ENCODE peak calls at places on chromosomes 4 and X, in ten cellular contexts. D is transverse colon, W is body of pancreas, H is fibroblast of mammary gland, R is lower leg skin, U is H1, X is cardiac muscle cell, P is left lung, J is right lobe of liver, Y is fibroblast of the aortic adventitia. E is an unnamed sample.
A peak's percentile ranks its signal among the peaks of the same experiment; 100 is the strongest.

GRCh38 chr4:6560416-6561172 is 14.4 kb upstream of the MAN2B2 start:
- DNase-seq in D (no peak), W (no peak), H (peak; percentile 31), R (no peak), U (no peak), X (no peak), P (no peak), J (peak; percentile 26), Y (peak; percentile 9), E (no peak)

GRCh38 chr4:42718336-42718735 is 61.4 kb upstream of the ATP8A1 start:
- DNase-seq in D (no peak), W (no peak), H (no peak), R (no peak), U (no peak), X (no peak), P (no peak), J (no peak), Y (no peak), E (no peak)

GRCh38 chrX:21166302-21166982 is 207.8 kb upstream of the CNKSR2 start:
- DNase-seq in D (no peak), W (no peak), H (peak; percentile 9), R (no peak), U (no peak), X (peak; percentile 16), P (no peak), J (no peak), Y (peak; percentile 59), E (no peak)

GRCh38 chrX:49892552-49892951 is 13.3 kb downstream of the USP27X start:
- DNase-seq in D (no peak), W (no peak), H (no peak), R (no peak), U (no peak), X (no peak), P (no peak), J (no peak), Y (no peak), E (no peak)

GRCh38 chrX:148270499-148270898 is 229.9 kb upstream of the AFF2 start:
- DNase-seq in D (no peak), W (no peak), H (no peak), R (no peak), U (no peak), X (no peak), P (no peak), J (no peak), Y (no peak), E (no peak)

GRCh38 chrX:150199181-150199580 is 163.9 kb upstream of the MAMLD1 start:
- DNase-seq in D (no peak), W (no peak), H (no peak), R (no peak), U (no peak), X (no peak), P (no peak), J (no peak), Y (no peak), E (no peak)

GRCh38 chrX:110509778-110510510 is 151.3 kb downstream of the RTL9 start:
- DNase-seq in D (no peak), W (no peak), H (no peak), R (no peak), U (no peak), X (peak; percentile 14), P (no peak), J (no peak), Y (no peak), E (no peak)

GRCh38 chr4:15003891-15004700 is 1.8 kb downstream of the CPEB2 start:
- DNase-seq in D (peak; percentile 45), W (peak; percentile 47), H (no peak), R (peak; percentile 23), U (peak; percentile 60), X (peak; percentile 58), P (peak; percentile 58), J (peak; percentile 73), Y (no peak), E (peak; percentile 49)

GRCh38 chr4:680565-680930 is 6.2 kb downstream of the MYL5 start:
- DNase-seq in D (peak; percentile 55), W (no peak), H (no peak), R (no peak), U (peak; percentile 74), X (no peak), P (no peak), J (peak; percentile 58), Y (no peak), E (no peak)

GRCh38 chrX:115898382-115899001 is 272.1 kb upstream of the AGTR2 start:
- DNase-seq in D (peak; percentile 89), W (peak; percentile 95), H (peak; percentile 47), R (no peak), U (peak; percentile 47), X (peak; percentile 1), P (no peak), J (peak; percentile 64), Y (peak; percentile 72), E (peak; percentile 92)
- TF ChIP-seq CTCF in D (no peak), W (peak; percentile 70), H (peak; percentile 6), R (no peak), U (no peak), X (no peak), P (no peak), J (peak; percentile 27), Y (peak; percentile 20), E (peak; percentile 6)

DNA sequence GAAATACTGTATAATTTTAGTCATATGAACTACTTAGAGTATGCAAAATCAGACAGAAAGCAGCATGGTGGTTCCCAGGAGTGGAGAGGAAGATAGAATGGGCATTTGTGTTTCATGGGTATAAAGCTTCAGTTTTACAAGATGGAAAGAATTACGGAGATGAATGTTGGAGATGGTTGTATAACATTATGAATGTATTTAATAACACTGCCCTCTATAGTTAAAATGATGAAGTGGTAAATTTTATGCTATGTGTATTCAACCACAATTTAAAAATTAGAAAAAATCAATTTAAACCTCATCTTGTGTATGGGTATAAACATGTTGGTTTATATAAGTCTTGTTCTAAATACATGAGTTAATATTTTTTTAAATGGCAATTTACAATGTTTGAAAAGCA is 521.1 kb downstream of the FSTL5 start:
- DNase-seq in D (no peak), W (no peak), H (no peak), R (no peak), U (no peak), X (no peak), P (no peak), J (no peak), Y (no peak), E (no peak)
- TF ChIP-seq CTCF in D (no peak), W (peak; percentile 24), H (no peak), R (no peak), U (no peak), X (no peak), P (no peak), J (no peak), Y (no peak), E (no peak)

DNA sequence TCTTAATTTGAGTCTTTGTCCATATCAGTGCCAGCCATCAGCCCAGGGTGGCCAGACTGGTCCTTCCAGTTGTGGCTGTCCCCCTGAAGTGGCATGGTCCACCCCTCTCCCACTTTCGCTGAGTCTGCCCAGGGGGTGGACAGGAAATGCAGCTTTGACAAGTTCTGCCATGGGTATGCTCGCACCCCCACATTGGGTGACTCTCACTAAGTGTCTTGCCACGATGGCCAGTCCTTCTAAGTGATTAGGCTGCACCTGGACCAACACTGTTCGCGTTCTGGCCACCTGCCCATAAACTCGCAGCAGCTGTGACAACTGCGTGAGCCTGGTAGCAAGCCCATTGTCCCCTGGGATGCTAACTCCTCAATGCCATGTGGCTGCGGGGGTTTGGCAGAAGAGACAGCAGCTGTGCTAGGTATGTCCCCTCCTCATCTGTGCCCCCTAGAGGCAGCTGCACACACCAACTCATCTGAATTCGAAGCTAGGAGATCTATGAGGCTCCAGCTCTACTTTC is 10.0 kb upstream of the LNX1 start:
- DNase-seq in D (peak; percentile 29), W (peak; percentile 65), H (no peak), R (no peak), U (peak; percentile 75), X (peak; percentile 43), P (no peak), J (peak; percentile 55), Y (no peak), E (no peak)
- TF ChIP-seq CTCF in D (peak; percentile 9), W (peak; percentile 26), H (peak; percentile 30), R (no peak), U (peak; percentile 63), X (peak; percentile 37), P (no peak), J (peak; percentile 30), Y (peak; percentile 20), E (no peak)

GRCh38 chr4:99736846-99737245 is 79.2 kb upstream of the C4orf54 start:
- DNase-seq in D (no peak), W (peak; percentile 61), H (no peak), R (no peak), U (no peak), X (no peak), P (no peak), J (no peak), Y (no peak), E (no peak)
- TF ChIP-seq CTCF in D (no peak), W (no peak), H (no peak), R (no peak), U (no peak), X (no peak), P (no peak), J (no peak), Y (no peak), E (no peak)

DNA sequence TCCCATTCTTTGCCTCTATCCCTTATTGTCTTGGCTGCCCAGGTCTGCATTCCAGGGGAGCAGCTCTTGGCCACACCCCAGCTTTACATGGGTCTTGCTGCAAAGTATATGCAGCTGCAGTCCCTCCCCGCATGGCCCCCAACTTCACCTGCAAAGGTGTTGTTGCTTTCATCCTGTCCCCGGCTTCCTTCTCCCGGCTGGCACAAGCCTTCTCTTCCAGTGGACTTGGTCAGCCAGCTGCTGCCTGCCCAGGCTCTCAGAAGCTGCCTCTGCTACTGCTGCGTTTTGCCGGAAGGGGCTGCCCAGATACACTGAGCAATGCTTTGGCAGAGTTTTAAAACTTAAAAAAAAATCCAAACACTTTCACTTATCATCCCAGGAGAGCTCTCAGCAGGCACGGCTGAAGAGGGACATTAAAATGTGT is 121.2 kb upstream of the PDLIM3 start:
- DNase-seq in D (peak; percentile 25), W (peak; percentile 69), H (peak; percentile 39), R (no peak), U (peak; percentile 59), X (peak; percentile 19), P (peak; percentile 63), J (no peak), Y (peak; percentile 67), E (peak; percentile 60)
- TF ChIP-seq CTCF in D (peak; percentile 22), W (peak; percentile 52), H (peak; percentile 37), R (no peak), U (no peak), X (peak; percentile 78), P (peak; percentile 30), J (peak; percentile 11), Y (peak; percentile 75), E (peak; percentile 51)

DNA sequence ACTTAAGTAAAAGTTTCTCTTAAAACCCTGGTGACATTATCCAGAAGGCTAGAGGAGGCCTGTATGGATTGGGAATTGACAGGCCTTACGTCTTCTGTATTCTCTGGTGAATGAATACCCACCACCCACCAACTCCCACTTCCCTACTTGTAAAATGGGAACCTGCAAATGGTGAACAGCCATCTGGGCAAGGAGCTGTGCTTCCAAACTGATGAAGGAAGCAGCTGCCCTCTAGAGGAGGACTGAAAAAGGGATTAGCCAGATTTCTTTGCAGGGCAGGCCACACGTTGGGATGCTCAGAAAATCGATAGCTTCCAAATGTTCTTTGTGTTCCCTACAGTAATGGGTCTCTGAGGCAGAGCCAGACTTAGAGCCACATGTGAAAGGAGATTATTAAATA is 39.3 kb upstream of the LPAR4 start:
- DNase-seq in D (peak; percentile 8), W (no peak), H (peak; percentile 62), R (no peak), U (peak; percentile 41), X (peak; percentile 12), P (no peak), J (no peak), Y (peak; percentile 58), E (no peak)
- TF ChIP-seq CTCF in D (peak; percentile 23), W (no peak), H (peak; percentile 71), R (no peak), U (peak; percentile 39), X (peak; percentile 63), P (no peak), J (peak; percentile 45), Y (peak; percentile 63), E (no peak)

E was measured in stomach.